ENCODE peak calls at places on chromosomes 16 and 17, in seven cellular contexts. One of them, this sample, is unnamed.

GRCh38 chr17:59756236-59756818 is 48.9 kb downstream of the VMP1 start:
- DNase-seq in CD8-positive, alpha-beta T cell: no peak
- DNase-seq in CD8-positive, alpha-beta memory T cell: no peak
- DNase-seq in lower lobe of right lung: no peak
- DNase-seq in left lung: no peak
- DNase-seq in IMR-90: peak; percentile 74
- DNase-seq in HCT116: peak; percentile 94
- DNase-seq in this sample: no peak

GRCh38 chr17:76246080-76247066 is 6.1 kb upstream of the RNF157 start:
- DNase-seq in CD8-positive, alpha-beta memory T cell: peak; percentile 44
- DNase-seq in IMR-90: peak; percentile 53
- DNase-seq in HCT116: no peak
- DNase-seq in lower lobe of right lung: no peak
- DNase-seq in CD8-positive, alpha-beta T cell: peak; percentile 38
- DNase-seq in left lung: no peak
- DNase-seq in this sample: no peak

GRCh38 chr16:88932929-88933328 is 44.1 kb downstream of the CBFA2T3 start:
- DNase-seq in lower lobe of right lung: no peak
- DNase-seq in HCT116: no peak
- DNase-seq in IMR-90: no peak
- DNase-seq in CD8-positive, alpha-beta memory T cell: no peak
- DNase-seq in CD8-positive, alpha-beta T cell: no peak
- DNase-seq in left lung: no peak
- DNase-seq in this sample: no peak

GRCh38 chr17:36529121-36529520 is 5.5 kb downstream of the MYO19 start:
- DNase-seq in CD8-positive, alpha-beta memory T cell: no peak
- DNase-seq in left lung: no peak
- DNase-seq in IMR-90: peak; percentile 75
- DNase-seq in lower lobe of right lung: no peak
- DNase-seq in HCT116: no peak
- DNase-seq in CD8-positive, alpha-beta T cell: no peak
- DNase-seq in this sample: no peak

GRCh38 chr17:5516060-5516792 is 29.9 kb downstream of the MIS12 start:
- DNase-seq in IMR-90: peak; percentile 100
- DNase-seq in HCT116: peak; percentile 66
- DNase-seq in CD8-positive, alpha-beta memory T cell: no peak
- DNase-seq in CD8-positive, alpha-beta T cell: no peak
- DNase-seq in left lung: no peak
- DNase-seq in lower lobe of right lung: no peak
- DNase-seq in this sample: no peak

GRCh38 chr16:10625595-10626357 is 45.4 kb upstream of the EMP2 start:
- DNase-seq in IMR-90: peak; percentile 31
- DNase-seq in CD8-positive, alpha-beta T cell: no peak
- DNase-seq in CD8-positive, alpha-beta memory T cell: no peak
- DNase-seq in lower lobe of right lung: no peak
- DNase-seq in HCT116: no peak
- DNase-seq in left lung: no peak
- DNase-seq in this sample: no peak

GRCh38 chr17:31697838-31698237 is 161.2 kb downstream of the COPRS start:
- DNase-seq in left lung: no peak
- DNase-seq in CD8-positive, alpha-beta memory T cell: no peak
- DNase-seq in CD8-positive, alpha-beta T cell: no peak
- DNase-seq in IMR-90: no peak
- DNase-seq in lower lobe of right lung: no peak
- DNase-seq in HCT116: no peak
- DNase-seq in this sample: no peak

GRCh38 chr16:22052985-22053384 is 39.4 kb upstream of the VWA3A start:
- DNase-seq in CD8-positive, alpha-beta memory T cell: no peak
- DNase-seq in lower lobe of right lung: no peak
- DNase-seq in left lung: no peak
- DNase-seq in HCT116: no peak
- DNase-seq in CD8-positive, alpha-beta T cell: no peak
- DNase-seq in IMR-90: no peak
- DNase-seq in this sample: no peak

GRCh38 chr16:31181102-31181830 is 1.3 kb downstream of the FUS start:
- DNase-seq in lower lobe of right lung: peak; percentile 55
- DNase-seq in HCT116: no peak
- DNase-seq in left lung: peak; percentile 60
- DNase-seq in CD8-positive, alpha-beta memory T cell: no peak
- DNase-seq in CD8-positive, alpha-beta T cell: peak; percentile 13
- DNase-seq in IMR-90: peak; percentile 44
- DNase-seq in this sample: no peak

GRCh38 chr17:19004601-19005441 is at the start of gene FAM83G:
- DNase-seq in left lung: peak; percentile 84
- DNase-seq in HCT116: peak; percentile 51
- DNase-seq in CD8-positive, alpha-beta T cell: peak; percentile 91
- DNase-seq in IMR-90: peak; percentile 71
- DNase-seq in CD8-positive, alpha-beta memory T cell: peak; percentile 79
- DNase-seq in lower lobe of right lung: peak; percentile 87
- DNase-seq in this sample: peak; percentile 46

GRCh38 chr17:82235056-82235774 is 6.4 kb downstream of the SLC16A3 start:
- DNase-seq in CD8-positive, alpha-beta T cell: no peak
- DNase-seq in IMR-90: no peak
- DNase-seq in CD8-positive, alpha-beta memory T cell: no peak
- DNase-seq in left lung: no peak
- DNase-seq in lower lobe of right lung: no peak
- DNase-seq in HCT116: no peak
- DNase-seq in this sample: no peak

GRCh38 chr16:8679156-8679555 is 4.7 kb downstream of the ABAT start:
- DNase-seq in IMR-90: no peak
- DNase-seq in left lung: no peak
- DNase-seq in lower lobe of right lung: no peak
- DNase-seq in CD8-positive, alpha-beta memory T cell: no peak
- DNase-seq in CD8-positive, alpha-beta T cell: no peak
- DNase-seq in HCT116: no peak
- DNase-seq in this sample: no peak

GRCh38 chr17:1110844-1111598 is 68.8 kb downstream of the ABR start:
- DNase-seq in lower lobe of right lung: peak; percentile 87
- DNase-seq in CD8-positive, alpha-beta memory T cell: no peak
- DNase-seq in left lung: peak; percentile 86
- DNase-seq in IMR-90: peak; percentile 91
- DNase-seq in HCT116: peak; percentile 88
- DNase-seq in CD8-positive, alpha-beta T cell: no peak
- DNase-seq in this sample: peak; percentile 28

GRCh38 chr16:81446318-81447275 is 2.0 kb downstream of the CMIP start:
- DNase-seq in lower lobe of right lung: no peak
- DNase-seq in HCT116: no peak
- DNase-seq in CD8-positive, alpha-beta T cell: peak; percentile 34
- DNase-seq in IMR-90: peak; percentile 51
- DNase-seq in left lung: no peak
- DNase-seq in CD8-positive, alpha-beta memory T cell: peak; percentile 49
- DNase-seq in this sample: no peak

GRCh38 chr16:74580828-74581227 is 26.1 kb downstream of the GLG1 start:
- DNase-seq in left lung: no peak
- DNase-seq in CD8-positive, alpha-beta memory T cell: no peak
- DNase-seq in HCT116: no peak
- DNase-seq in CD8-positive, alpha-beta T cell: no peak
- DNase-seq in lower lobe of right lung: no peak
- DNase-seq in IMR-90: no peak
- DNase-seq in this sample: no peak
- H3K27ac ChIP-seq in left lung: no peak overlapping the region
- H3K27ac ChIP-seq in CD8-positive, alpha-beta memory T cell: no peak overlapping the region
- H3K27ac ChIP-seq in HCT116: peak overlapping the region; percentile 84
- H3K27ac ChIP-seq in CD8-positive, alpha-beta T cell: no peak overlapping the region
- H3K27ac ChIP-seq in lower lobe of right lung: no peak overlapping the region
- H3K27ac ChIP-seq in IMR-90: no peak overlapping the region
- H3K27ac ChIP-seq in this sample: no peak overlapping the region

DNA sequence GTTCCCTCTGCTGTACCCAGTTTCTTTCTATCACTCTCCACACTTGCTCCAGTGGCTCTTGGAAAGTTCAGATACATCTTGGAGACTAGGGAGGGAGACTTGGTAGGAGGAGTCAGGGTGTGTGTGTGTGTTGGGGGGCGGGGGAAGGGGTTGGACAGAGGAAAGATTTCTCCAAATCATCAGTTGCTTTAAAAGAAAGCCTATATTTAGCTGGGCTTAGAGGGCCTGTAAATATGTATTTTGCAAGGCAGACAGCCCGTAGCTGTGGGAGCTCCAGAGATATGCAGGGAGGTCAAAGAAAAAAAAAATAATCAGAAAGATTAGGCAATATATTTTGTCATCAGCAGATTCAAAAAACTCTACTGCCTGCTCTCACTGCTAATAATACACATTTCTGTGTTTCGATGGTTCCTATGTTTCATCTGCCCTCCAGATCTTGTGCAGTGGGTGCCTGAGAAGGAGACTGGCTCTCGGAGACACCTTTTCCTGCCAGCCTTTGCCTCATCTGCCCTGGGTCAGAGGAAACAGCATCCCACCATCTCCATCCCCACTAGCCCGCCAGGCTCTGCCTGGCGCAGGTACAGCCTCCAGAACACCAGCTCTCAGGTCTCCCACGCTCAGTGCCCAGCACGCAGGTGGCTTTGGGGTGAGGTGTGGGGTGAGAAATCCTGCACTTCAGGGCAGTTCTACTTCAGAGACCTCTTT is 4.8 kb upstream of the PPP1R9B start:
- DNase-seq in CD8-positive, alpha-beta memory T cell: no peak
- DNase-seq in HCT116: no peak
- DNase-seq in lower lobe of right lung: no peak
- DNase-seq in CD8-positive, alpha-beta T cell: no peak
- DNase-seq in IMR-90: peak; percentile 63
- DNase-seq in left lung: no peak
- DNase-seq in this sample: no peak
- H3K4me3 ChIP-seq in CD8-positive, alpha-beta memory T cell: no peak overlapping the region
- H3K4me3 ChIP-seq in HCT116: no peak overlapping the region
- H3K4me3 ChIP-seq in lower lobe of right lung: no peak overlapping the region
- H3K4me3 ChIP-seq in CD8-positive, alpha-beta T cell: no peak overlapping the region
- H3K4me3 ChIP-seq in IMR-90: no peak overlapping the region
- H3K4me3 ChIP-seq in left lung: no peak overlapping the region
- H3K4me3 ChIP-seq in this sample: no peak overlapping the region

DNA sequence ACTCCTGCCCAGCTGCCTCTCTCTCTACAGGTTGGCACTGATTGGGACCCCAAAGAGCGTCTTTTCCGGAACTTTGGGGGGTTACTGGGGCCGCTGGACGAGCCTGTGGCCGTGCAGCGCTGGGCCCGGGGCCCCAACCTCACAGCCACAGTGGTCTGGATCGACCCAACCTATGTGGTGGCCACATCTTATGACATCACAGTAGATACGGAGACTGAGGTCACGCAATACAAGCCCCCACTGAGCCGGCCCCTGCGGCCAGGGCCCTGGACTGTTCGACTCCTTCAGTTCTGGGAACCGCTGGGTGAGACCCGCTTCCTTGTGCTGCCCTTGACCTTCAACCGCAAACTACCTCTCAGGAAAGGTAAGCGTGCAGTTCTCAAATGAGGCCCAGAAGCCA is 12.3 kb downstream of the XYLT2 start:
- DNase-seq in IMR-90: no peak
- DNase-seq in CD8-positive, alpha-beta memory T cell: no peak
- DNase-seq in HCT116: no peak
- DNase-seq in CD8-positive, alpha-beta T cell: no peak
- DNase-seq in left lung: no peak
- DNase-seq in lower lobe of right lung: no peak
- DNase-seq in this sample: no peak
- H3K27ac ChIP-seq in IMR-90: no peak overlapping the region
- H3K27ac ChIP-seq in CD8-positive, alpha-beta memory T cell: no peak overlapping the region
- H3K27ac ChIP-seq in HCT116: no peak overlapping the region
- H3K27ac ChIP-seq in CD8-positive, alpha-beta T cell: no peak overlapping the region
- H3K27ac ChIP-seq in left lung: no peak overlapping the region
- H3K27ac ChIP-seq in lower lobe of right lung: no peak overlapping the region
- H3K27ac ChIP-seq in this sample: no peak overlapping the region

DNA sequence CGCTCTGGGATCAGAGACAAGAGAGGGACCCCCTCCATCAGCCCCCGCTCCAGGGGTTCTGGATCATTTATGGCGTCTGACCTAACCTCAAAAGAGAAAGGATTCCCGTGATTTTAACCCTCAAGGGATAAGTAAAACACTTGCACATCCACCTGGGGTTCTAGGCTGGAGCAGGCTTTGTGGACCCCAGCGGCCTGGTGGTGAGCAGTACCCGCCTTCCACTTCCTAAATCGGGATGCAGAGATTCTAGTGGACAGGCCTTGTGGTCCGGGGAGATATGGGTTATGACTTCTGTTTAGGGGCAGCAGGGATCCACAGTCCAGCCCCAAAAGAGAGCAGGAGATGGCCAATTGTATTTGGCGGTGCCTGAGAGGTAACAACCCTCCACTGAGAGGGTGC is 684 bp upstream of the PITPNM3 start:
- DNase-seq in IMR-90: no peak
- DNase-seq in CD8-positive, alpha-beta T cell: no peak
- DNase-seq in lower lobe of right lung: no peak
- DNase-seq in left lung: no peak
- DNase-seq in HCT116: no peak
- DNase-seq in CD8-positive, alpha-beta memory T cell: no peak
- DNase-seq in this sample: no peak
- H3K4me3 ChIP-seq in IMR-90: no peak overlapping the region
- H3K4me3 ChIP-seq in CD8-positive, alpha-beta T cell: no peak overlapping the region
- H3K4me3 ChIP-seq in lower lobe of right lung: peak overlapping the region; percentile 48
- H3K4me3 ChIP-seq in left lung: peak overlapping the region; percentile 30
- H3K4me3 ChIP-seq in HCT116: peak overlapping the region; percentile 49
- H3K4me3 ChIP-seq in CD8-positive, alpha-beta memory T cell: no peak overlapping the region
- H3K4me3 ChIP-seq in this sample: no peak overlapping the region

GRCh38 chr16:3793161-3793576 is 75.8 kb upstream of the TRAP1 start:
- DNase-seq in CD8-positive, alpha-beta memory T cell: no peak
- DNase-seq in IMR-90: no peak
- DNase-seq in CD8-positive, alpha-beta T cell: no peak
- DNase-seq in HCT116: no peak
- DNase-seq in left lung: no peak
- DNase-seq in lower lobe of right lung: no peak
- DNase-seq in this sample: peak; percentile 31

GRCh38 chr16:3788711-3789374 is 71.5 kb upstream of the TRAP1 start:
- DNase-seq in left lung: no peak
- DNase-seq in CD8-positive, alpha-beta T cell: no peak
- DNase-seq in CD8-positive, alpha-beta memory T cell: no peak
- DNase-seq in IMR-90: no peak
- DNase-seq in lower lobe of right lung: no peak
- DNase-seq in HCT116: no peak
- DNase-seq in this sample: no peak

GRCh38 chr16:3791701-3792100 is 74.4 kb upstream of the TRAP1 start:
- DNase-seq in left lung: no peak
- DNase-seq in HCT116: no peak
- DNase-seq in IMR-90: no peak
- DNase-seq in CD8-positive, alpha-beta memory T cell: no peak
- DNase-seq in lower lobe of right lung: no peak
- DNase-seq in CD8-positive, alpha-beta T cell: no peak
- DNase-seq in this sample: no peak

GRCh38 chr16:3789375-3790067 is 72.2 kb upstream of the TRAP1 start:
- DNase-seq in lower lobe of right lung: no peak
- DNase-seq in HCT116: no peak
- DNase-seq in left lung: no peak
- DNase-seq in CD8-positive, alpha-beta T cell: no peak
- DNase-seq in CD8-positive, alpha-beta memory T cell: peak; percentile 76
- DNase-seq in IMR-90: no peak
- DNase-seq in this sample: no peak

GRCh38 chr16:3792472-3793012 is 75.2 kb upstream of the TRAP1 start:
- DNase-seq in IMR-90: no peak
- DNase-seq in left lung: no peak
- DNase-seq in CD8-positive, alpha-beta T cell: no peak
- DNase-seq in lower lobe of right lung: no peak
- DNase-seq in CD8-positive, alpha-beta memory T cell: no peak
- DNase-seq in HCT116: no peak
- DNase-seq in this sample: no peak
- H3K27ac ChIP-seq in IMR-90: no peak overlapping the region
- H3K27ac ChIP-seq in left lung: no peak overlapping the region
- H3K27ac ChIP-seq in CD8-positive, alpha-beta T cell: no peak overlapping the region
- H3K27ac ChIP-seq in lower lobe of right lung: no peak overlapping the region
- H3K27ac ChIP-seq in CD8-positive, alpha-beta memory T cell: no peak overlapping the region
- H3K27ac ChIP-seq in HCT116: no peak overlapping the region
- H3K27ac ChIP-seq in this sample: no peak overlapping the region

GRCh38 chr16:56632160-56632847 is at the start of gene MT1M:
- DNase-seq in CD8-positive, alpha-beta T cell: no peak
- DNase-seq in HCT116: no peak
- DNase-seq in IMR-90: no peak
- DNase-seq in left lung: no peak
- DNase-seq in lower lobe of right lung: peak; percentile 73
- DNase-seq in CD8-positive, alpha-beta memory T cell: no peak
- DNase-seq in this sample: no peak
- H3K4me3 ChIP-seq in CD8-positive, alpha-beta T cell: peak within 1 kb of the TSS; percentile 37
- H3K4me3 ChIP-seq in HCT116: no peak within 1 kb of the TSS
- H3K4me3 ChIP-seq in IMR-90: no peak within 1 kb of the TSS
- H3K4me3 ChIP-seq in left lung: peak within 1 kb of the TSS; percentile 44
- H3K4me3 ChIP-seq in lower lobe of right lung: peak within 1 kb of the TSS; percentile 61
- H3K4me3 ChIP-seq in CD8-positive, alpha-beta memory T cell: no peak within 1 kb of the TSS
- H3K4me3 ChIP-seq in this sample: peak within 1 kb of the TSS; percentile 48

This sample was measured in tibial nerve.